ENCODE peak calls at places on chromosomes 13 and 19, in ten cellular contexts. One of them, this sample, is unnamed.
A peak's percentile ranks its signal among the peaks of the same experiment; 100 is the strongest.

GRCh38 chr13:30159446-30159839 is 147.9 kb downstream of the KATNAL1 start:
- DNase-seq in uterus: no peak
- DNase-seq in heart right ventricle: no peak
- DNase-seq in upper lobe of right lung: no peak
- DNase-seq in fibroblast of the aortic adventitia: peak; percentile 63
- DNase-seq in ovary: no peak
- DNase-seq in fibroblast of mammary gland: peak; percentile 94
- DNase-seq in GM12878: no peak
- DNase-seq in GM23338: no peak
- DNase-seq in endothelial cell: no peak
- DNase-seq in this sample: peak; percentile 70

GRCh38 chr13:34006011-34006410 is 188.1 kb downstream of the RFC3 start:
- DNase-seq in uterus: no peak
- DNase-seq in heart right ventricle: no peak
- DNase-seq in upper lobe of right lung: no peak
- DNase-seq in fibroblast of the aortic adventitia: no peak
- DNase-seq in ovary: no peak
- DNase-seq in fibroblast of mammary gland: no peak
- DNase-seq in GM12878: no peak
- DNase-seq in GM23338: no peak
- DNase-seq in endothelial cell: no peak
- DNase-seq in this sample: no peak

GRCh38 chr19:56594446-56594782 is 688 bp upstream of the ZNF71 start:
- DNase-seq in uterus: no peak
- DNase-seq in heart right ventricle: no peak
- DNase-seq in upper lobe of right lung: no peak
- DNase-seq in fibroblast of the aortic adventitia: no peak
- DNase-seq in ovary: no peak
- DNase-seq in fibroblast of mammary gland: no peak
- DNase-seq in GM12878: no peak
- DNase-seq in GM23338: no peak
- DNase-seq in endothelial cell: no peak
- DNase-seq in this sample: no peak

GRCh38 chr13:51148952-51149573 is 38.0 kb upstream of the C13orf42 start:
- DNase-seq in uterus: peak; percentile 38
- DNase-seq in heart right ventricle: peak; percentile 21
- DNase-seq in upper lobe of right lung: no peak
- DNase-seq in fibroblast of the aortic adventitia: peak; percentile 85
- DNase-seq in ovary: no peak
- DNase-seq in fibroblast of mammary gland: peak; percentile 60
- DNase-seq in GM12878: no peak
- DNase-seq in GM23338: peak; percentile 91
- DNase-seq in endothelial cell: peak; percentile 52
- DNase-seq in this sample: peak; percentile 38

GRCh38 chr13:21526707-21527454 is 67.8 kb upstream of the ZDHHC20 start:
- DNase-seq in uterus: no peak
- DNase-seq in heart right ventricle: no peak
- DNase-seq in upper lobe of right lung: no peak
- DNase-seq in fibroblast of the aortic adventitia: no peak
- DNase-seq in ovary: no peak
- DNase-seq in fibroblast of mammary gland: no peak
- DNase-seq in GM12878: no peak
- DNase-seq in GM23338: no peak
- DNase-seq in endothelial cell: no peak
- DNase-seq in this sample: no peak

GRCh38 chr13:106083620-106084350 is 451.7 kb downstream of the EFNB2 start:
- DNase-seq in uterus: no peak
- DNase-seq in heart right ventricle: peak; percentile 32
- DNase-seq in upper lobe of right lung: no peak
- DNase-seq in fibroblast of the aortic adventitia: peak; percentile 49
- DNase-seq in ovary: no peak
- DNase-seq in fibroblast of mammary gland: peak; percentile 73
- DNase-seq in GM12878: no peak
- DNase-seq in GM23338: peak; percentile 79
- DNase-seq in endothelial cell: peak; percentile 31
- DNase-seq in this sample: peak; percentile 84

GRCh38 chr13:40490086-40490723 is 176.2 kb downstream of the FOXO1 start:
- DNase-seq in uterus: no peak
- DNase-seq in heart right ventricle: no peak
- DNase-seq in upper lobe of right lung: no peak
- DNase-seq in fibroblast of the aortic adventitia: no peak
- DNase-seq in ovary: no peak
- DNase-seq in fibroblast of mammary gland: no peak
- DNase-seq in GM12878: no peak
- DNase-seq in GM23338: no peak
- DNase-seq in endothelial cell: no peak
- DNase-seq in this sample: peak; percentile 47

GRCh38 chr13:81379183-81379582 is 1038.3 kb upstream of the SPRY2 start:
- DNase-seq in uterus: no peak
- DNase-seq in heart right ventricle: no peak
- DNase-seq in upper lobe of right lung: no peak
- DNase-seq in fibroblast of the aortic adventitia: no peak
- DNase-seq in ovary: no peak
- DNase-seq in fibroblast of mammary gland: no peak
- DNase-seq in GM12878: no peak
- DNase-seq in GM23338: no peak
- DNase-seq in endothelial cell: no peak
- DNase-seq in this sample: no peak

GRCh38 chr19:46812898-46813569 is 24.6 kb upstream of the SLC1A5 start:
- DNase-seq in uterus: peak; percentile 32
- DNase-seq in heart right ventricle: no peak
- DNase-seq in upper lobe of right lung: peak; percentile 82
- DNase-seq in fibroblast of the aortic adventitia: no peak
- DNase-seq in ovary: peak; percentile 35
- DNase-seq in fibroblast of mammary gland: no peak
- DNase-seq in GM12878: no peak
- DNase-seq in GM23338: no peak
- DNase-seq in endothelial cell: no peak
- DNase-seq in this sample: no peak

GRCh38 chr19:42075364-42075615 is 676 bp upstream of the ZNF574 start:
- DNase-seq in uterus: no peak
- DNase-seq in heart right ventricle: no peak
- DNase-seq in upper lobe of right lung: no peak
- DNase-seq in fibroblast of the aortic adventitia: no peak
- DNase-seq in ovary: no peak
- DNase-seq in fibroblast of mammary gland: no peak
- DNase-seq in GM12878: no peak
- DNase-seq in GM23338: no peak
- DNase-seq in endothelial cell: no peak
- DNase-seq in this sample: peak; percentile 33

GRCh38 chr13:103639326-103639725 is 573.1 kb upstream of the SLC10A2 start:
- DNase-seq in uterus: no peak
- DNase-seq in heart right ventricle: no peak
- DNase-seq in upper lobe of right lung: no peak
- DNase-seq in fibroblast of the aortic adventitia: no peak
- DNase-seq in ovary: no peak
- DNase-seq in fibroblast of mammary gland: no peak
- DNase-seq in GM12878: no peak
- DNase-seq in GM23338: no peak
- DNase-seq in endothelial cell: no peak
- DNase-seq in this sample: no peak
- TF ChIP-seq CTCF in uterus: no peak
- TF ChIP-seq CTCF in heart right ventricle: no peak
- TF ChIP-seq CTCF in upper lobe of right lung: no peak
- TF ChIP-seq CTCF in fibroblast of the aortic adventitia: no peak
- TF ChIP-seq CTCF in ovary: no peak
- TF ChIP-seq CTCF in fibroblast of mammary gland: no peak
- TF ChIP-seq CTCF in GM12878: no peak
- TF ChIP-seq CTCF in GM23338: no peak
- TF ChIP-seq CTCF in endothelial cell: no peak
- TF ChIP-seq CTCF in this sample: no peak

GRCh38 chr19:2446390-2446789 is 10.4 kb downstream of the LMNB2 start:
- DNase-seq in uterus: no peak
- DNase-seq in heart right ventricle: no peak
- DNase-seq in upper lobe of right lung: no peak
- DNase-seq in fibroblast of the aortic adventitia: no peak
- DNase-seq in ovary: no peak
- DNase-seq in fibroblast of mammary gland: no peak
- DNase-seq in GM12878: no peak
- DNase-seq in GM23338: no peak
- DNase-seq in endothelial cell: no peak
- DNase-seq in this sample: no peak

GRCh38 chr19:2451138-2451537 is 5.6 kb downstream of the LMNB2 start:
- DNase-seq in uterus: no peak
- DNase-seq in heart right ventricle: no peak
- DNase-seq in upper lobe of right lung: no peak
- DNase-seq in fibroblast of the aortic adventitia: no peak
- DNase-seq in ovary: no peak
- DNase-seq in fibroblast of mammary gland: no peak
- DNase-seq in GM12878: no peak
- DNase-seq in GM23338: no peak
- DNase-seq in endothelial cell: no peak
- DNase-seq in this sample: no peak

GRCh38 chr19:2453431-2454025 is 3.2 kb downstream of the LMNB2 start:
- DNase-seq in uterus: no peak
- DNase-seq in heart right ventricle: no peak
- DNase-seq in upper lobe of right lung: no peak
- DNase-seq in fibroblast of the aortic adventitia: no peak
- DNase-seq in ovary: no peak
- DNase-seq in fibroblast of mammary gland: no peak
- DNase-seq in GM12878: no peak
- DNase-seq in GM23338: no peak
- DNase-seq in endothelial cell: no peak
- DNase-seq in this sample: no peak

GRCh38 chr19:2451741-2452140 is 5.0 kb downstream of the LMNB2 start:
- DNase-seq in uterus: no peak
- DNase-seq in heart right ventricle: no peak
- DNase-seq in upper lobe of right lung: no peak
- DNase-seq in fibroblast of the aortic adventitia: no peak
- DNase-seq in ovary: no peak
- DNase-seq in fibroblast of mammary gland: no peak
- DNase-seq in GM12878: no peak
- DNase-seq in GM23338: no peak
- DNase-seq in endothelial cell: no peak
- DNase-seq in this sample: no peak

DNA sequence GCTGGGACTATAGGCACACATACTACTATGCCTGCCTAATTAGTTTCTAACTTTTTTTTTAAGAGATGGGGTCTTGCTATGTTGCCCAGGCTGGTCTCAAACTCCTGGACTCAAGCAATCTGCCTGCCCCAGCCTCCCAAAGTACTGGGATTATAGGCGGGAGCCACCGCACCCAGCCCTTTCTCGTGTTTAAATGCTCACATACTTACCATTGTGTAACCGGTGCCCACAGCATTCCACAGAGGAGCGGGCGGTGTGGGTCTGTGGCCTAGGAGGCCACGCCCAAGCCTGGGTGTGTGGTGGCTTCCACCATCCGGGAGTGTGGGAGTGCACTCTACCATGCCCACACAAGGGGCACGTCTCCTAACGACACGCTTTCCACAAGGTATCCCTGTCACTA is 7.7 kb downstream of the LMNB2 start:
- DNase-seq in uterus: no peak
- DNase-seq in heart right ventricle: no peak
- DNase-seq in upper lobe of right lung: no peak
- DNase-seq in fibroblast of the aortic adventitia: no peak
- DNase-seq in ovary: no peak
- DNase-seq in fibroblast of mammary gland: no peak
- DNase-seq in GM12878: no peak
- DNase-seq in GM23338: no peak
- DNase-seq in endothelial cell: no peak
- DNase-seq in this sample: no peak
- TF ChIP-seq CTCF in uterus: no peak
- TF ChIP-seq CTCF in heart right ventricle: no peak
- TF ChIP-seq CTCF in upper lobe of right lung: no peak
- TF ChIP-seq CTCF in fibroblast of the aortic adventitia: no peak
- TF ChIP-seq CTCF in ovary: no peak
- TF ChIP-seq CTCF in fibroblast of mammary gland: no peak
- TF ChIP-seq CTCF in GM12878: no peak
- TF ChIP-seq CTCF in GM23338: no peak
- TF ChIP-seq CTCF in endothelial cell: no peak
- TF ChIP-seq CTCF in this sample: no peak

GRCh38 chr19:52601025-52601973 is 31.2 kb downstream of the ZNF701 start:
- DNase-seq in uterus: peak; percentile 96
- DNase-seq in heart right ventricle: peak; percentile 94
- DNase-seq in upper lobe of right lung: peak; percentile 97
- DNase-seq in fibroblast of the aortic adventitia: peak; percentile 90
- DNase-seq in ovary: peak; percentile 96
- DNase-seq in fibroblast of mammary gland: peak; percentile 86
- DNase-seq in GM12878: peak; percentile 60
- DNase-seq in GM23338: peak; percentile 97
- DNase-seq in endothelial cell: peak; percentile 93
- DNase-seq in this sample: peak; percentile 93
- TF ChIP-seq CTCF in uterus: peak; percentile 22
- TF ChIP-seq CTCF in heart right ventricle: peak; percentile 55
- TF ChIP-seq CTCF in upper lobe of right lung: peak; percentile 44
- TF ChIP-seq CTCF in fibroblast of the aortic adventitia: peak; percentile 32
- TF ChIP-seq CTCF in ovary: no peak
- TF ChIP-seq CTCF in fibroblast of mammary gland: peak; percentile 10
- TF ChIP-seq CTCF in GM12878: peak; percentile 50
- TF ChIP-seq CTCF in GM23338: peak; percentile 26
- TF ChIP-seq CTCF in endothelial cell: peak; percentile 27
- TF ChIP-seq CTCF in this sample: peak; percentile 34

GRCh38 chr19:39038098-39038497 is 5.7 kb upstream of the FBXO27 start:
- DNase-seq in uterus: peak; percentile 18
- DNase-seq in heart right ventricle: no peak
- DNase-seq in upper lobe of right lung: peak; percentile 68
- DNase-seq in fibroblast of the aortic adventitia: peak; percentile 50
- DNase-seq in ovary: no peak
- DNase-seq in fibroblast of mammary gland: peak; percentile 47
- DNase-seq in GM12878: no peak
- DNase-seq in GM23338: peak; percentile 89
- DNase-seq in endothelial cell: peak; percentile 41
- DNase-seq in this sample: peak; percentile 68
- TF ChIP-seq CTCF in uterus: no peak
- TF ChIP-seq CTCF in heart right ventricle: no peak
- TF ChIP-seq CTCF in upper lobe of right lung: peak; percentile 18
- TF ChIP-seq CTCF in fibroblast of the aortic adventitia: peak; percentile 19
- TF ChIP-seq CTCF in ovary: no peak
- TF ChIP-seq CTCF in fibroblast of mammary gland: peak; percentile 22
- TF ChIP-seq CTCF in GM12878: no peak
- TF ChIP-seq CTCF in GM23338: peak; percentile 33
- TF ChIP-seq CTCF in endothelial cell: no peak
- TF ChIP-seq CTCF in this sample: peak; percentile 5